ENCODE peak calls at places on chromosomes 16 and 17, in six cellular contexts. H is AG04450; M is bronchial epithelial cell; Z is nucleus accumbens; V is AG20443; W is activated naive CD4-positive, alpha-beta T cell treated with Interleukin-2 at 50 U/mL for 16 hours. B is an unnamed sample.
A peak's percentile ranks its signal among the peaks of the same experiment; 100 is the strongest.

GRCh38 chr17:75059369-75060345 is 12.6 kb downstream of the KCTD2 start:
- DNase-seq in Z (peak; percentile 32), W (no peak), V (peak; percentile 74), H (peak; percentile 54), M (peak; percentile 43), B (no peak)

GRCh38 chr16:19115148-19116021 is 1.6 kb downstream of the ITPRIPL2 start:
- DNase-seq in V (no peak), W (no peak), H (no peak), Z (no peak), M (no peak), B (no peak)

GRCh38 chr17:12990041-12990808 is 27.6 kb downstream of the ELAC2 start:
- DNase-seq in M (no peak), V (no peak), Z (no peak), H (no peak), W (no peak), B (no peak)

GRCh38 chr17:77054926-77055325 is 85.8 kb upstream of the SEC14L1 start:
- DNase-seq in V (no peak), W (no peak), Z (no peak), H (no peak), M (no peak), B (no peak)

GRCh38 chr17:33686171-33686570 is 393.1 kb upstream of the ASIC2 start:
- DNase-seq in M (no peak), Z (no peak), V (no peak), H (no peak), W (no peak), B (no peak)

GRCh38 chr17:36755586-36755985 is 154.2 kb downstream of the MRM1 start:
- DNase-seq in V (no peak), Z (no peak), M (peak; percentile 20), W (peak; percentile 51), H (no peak), B (no peak)

GRCh38 chr16:49484454-49484853 is 110.8 kb downstream of the C16orf78 start:
- DNase-seq in M (no peak), W (no peak), V (peak; percentile 67), Z (peak; percentile 8), H (no peak), B (no peak)

GRCh38 chr17:2343421-2343820 is 6.1 kb downstream of the SGSM2 start:
- DNase-seq in M (peak; percentile 32), Z (no peak), W (peak; percentile 42), V (no peak), H (no peak), B (no peak)

GRCh38 chr16:8730335-8730915 is 56.0 kb downstream of the ABAT start:
- DNase-seq in W (no peak), H (no peak), Z (no peak), M (peak; percentile 93), V (no peak), B (no peak)

GRCh38 chr17:62822080-62822904 is 14.2 kb upstream of the MARCHF10 start:
- DNase-seq in W (no peak), H (no peak), M (peak; percentile 40), V (no peak), Z (no peak), B (no peak)

GRCh38 chr16:15552507-15552906 is 90.4 kb downstream of the MARF1 start:
- DNase-seq in M (no peak), H (no peak), V (no peak), W (no peak), Z (no peak), B (no peak)